ENCODE peak calls at places on chromosomes 12 and 14, in five cellular contexts. H is NCI-H1092, K is neural crest cell, A is HEK293T, J is Calu3. E is an unnamed sample.

GRCh38 chr14:77302926-77303325 is 17.8 kb downstream of the POMT2 start:
- DNase-seq in H (no peak), K (no peak), A (no peak), J (peak; percentile 31), E (no peak)

GRCh38 chr14:23056257-23056955 is 914 bp downstream of the CDH24 start:
- DNase-seq in H (no peak), K (peak; percentile 74), A (peak; percentile 81), J (peak; percentile 83), E (no peak)

GRCh38 chr14:77980475-77981321 is 180.8 kb downstream of the ADCK1 start:
- DNase-seq in H (no peak), K (peak; percentile 25), A (no peak), J (peak; percentile 69), E (no peak)

GRCh38 chr12:78248321-78248720 is 417.6 kb downstream of the NAV3 start:
- DNase-seq in H (no peak), K (no peak), A (no peak), J (no peak), E (no peak)

GRCh38 chr12:124279846-124280360 is 15.0 kb upstream of the RFLNA start:
- DNase-seq in H (no peak), K (no peak), A (no peak), J (no peak), E (no peak)

GRCh38 chr14:55535521-55536207 is 44.3 kb upstream of the KTN1 start:
- DNase-seq in H (no peak), K (no peak), A (no peak), J (no peak), E (no peak)

GRCh38 chr12:13609874-13610273 is 371.5 kb downstream of the GRIN2B start:
- DNase-seq in H (peak; percentile 10), K (no peak), A (no peak), J (no peak), E (no peak)

GRCh38 chr14:72781476-72782181 is 112.3 kb downstream of the DPF3 start:
- DNase-seq in H (no peak), K (no peak), A (no peak), J (peak; percentile 75), E (no peak)

GRCh38 chr12:2044165-2044564 is 8.6 kb upstream of the CACNA1C start:
- DNase-seq in H (no peak), K (no peak), A (no peak), J (no peak), E (no peak)

GRCh38 chr12:549476-550082 is 89.8 kb downstream of the B4GALNT3 start:
- DNase-seq in H (no peak), K (no peak), A (no peak), J (no peak), E (no peak)

GRCh38 chr12:6562881-6563280 is 5.2 kb downstream of the NOP2 start:
- DNase-seq in H (no peak), K (no peak), A (no peak), J (no peak), E (no peak)

GRCh38 chr12:337039-337438 is 52.1 kb downstream of the KDM5A start:
- DNase-seq in H (no peak), K (no peak), A (no peak), J (no peak), E (no peak)

GRCh38 chr12:17976202-17976601 is 113.8 kb downstream of the RERGL start:
- DNase-seq in H (no peak), K (no peak), A (peak; percentile 7), J (peak; percentile 31), E (no peak)

GRCh38 chr12:54890339-54890738 is 36.0 kb downstream of the MUCL1 start:
- DNase-seq in H (peak; percentile 63), K (no peak), A (no peak), J (no peak), E (peak; percentile 67)

GRCh38 chr12:89328483-89329030 is 23.7 kb downstream of the DUSP6 start:
- DNase-seq in H (no peak), K (no peak), A (no peak), J (peak; percentile 58), E (no peak)

GRCh38 chr14:22313172-22313801 is 275.7 kb downstream of the DAD1 start:
- DNase-seq in H (no peak), K (no peak), A (no peak), J (no peak), E (no peak)

GRCh38 chr12:20270557-20270956 is 97.8 kb upstream of the PDE3A start:
- DNase-seq in H (no peak), K (no peak), A (no peak), J (no peak), E (no peak)

GRCh38 chr12:10069099-10069498 is 29.7 kb downstream of the CLEC1A start:
- DNase-seq in H (no peak), K (no peak), A (no peak), J (no peak), E (no peak)

GRCh38 chr14:60183724-60184596 is 18.8 kb upstream of the DHRS7 start:
- DNase-seq in H (peak; percentile 81), K (peak; percentile 13), A (peak; percentile 36), J (peak; percentile 36), E (peak; percentile 93)

GRCh38 chr12:29901585-29901984 is 117.8 kb upstream of the TMTC1 start:
- DNase-seq in H (no peak), K (no peak), A (no peak), J (no peak), E (no peak)

GRCh38 chr12:24380122-24380521 is 430.7 kb upstream of the SOX5 start:
- DNase-seq in H (no peak), K (no peak), A (no peak), J (no peak), E (no peak)

GRCh38 chr14:47585447-47585846 is 90.0 kb downstream of the MDGA2 start:
- DNase-seq in H (no peak), K (no peak), A (no peak), J (no peak), E (no peak)

GRCh38 chr12:9646794-9647622 is 22.5 kb upstream of the CLEC2D start:
- DNase-seq in H (no peak), K (no peak), A (no peak), J (no peak), E (no peak)